ENCODE peak calls at places on chromosome 4, in six cellular contexts. T is T-helper 2 cell, E is HuH-7.5, I is NCI-H1092, Z is pulmonary artery endothelial cell, R is mammary epithelial cell. D is an unnamed sample.

GRCh38 chr4:99013402-99013843 is 17.9 kb downstream of the METAP1 start:
- DNase-seq in R (no peak), E (no peak), I (no peak), Z (no peak), T (no peak), D (no peak)

GRCh38 chr4:109414938-109415337 is 18.7 kb upstream of the SEC24B start:
- DNase-seq in E (no peak), R (no peak), Z (no peak), T (no peak), I (no peak), D (no peak)

GRCh38 chr4:39889226-39889625 is 88.5 kb downstream of the PDS5A start:
- DNase-seq in R (no peak), Z (no peak), E (no peak), I (no peak), T (no peak), D (no peak)

GRCh38 chr4:76420901-76421581 is at the start of gene CCDC158:
- DNase-seq in I (no peak), Z (no peak), R (no peak), E (peak; percentile 27), T (no peak), D (no peak)

GRCh38 chr4:1872918-1873269 is 1.7 kb downstream of the NSD2 start:
- DNase-seq in I (no peak), T (no peak), Z (peak; percentile 13), R (peak; percentile 60), E (no peak), D (no peak)

GRCh38 chr4:3305610-3306371 is 13.0 kb downstream of the RGS12 start:
- DNase-seq in T (no peak), Z (peak; percentile 78), I (no peak), E (no peak), R (no peak), D (peak; percentile 25)

GRCh38 chr4:6201580-6202091 is 1.3 kb upstream of the JAKMIP1 start:
- DNase-seq in I (no peak), R (no peak), Z (no peak), T (no peak), E (no peak), D (no peak)

GRCh38 chr4:102477657-102478056 is 23.5 kb upstream of the NFKB1 start:
- DNase-seq in T (no peak), E (no peak), Z (no peak), I (no peak), R (peak; percentile 30), D (no peak)

GRCh38 chr4:155377281-155377680 is 516 bp upstream of the MAP9 start:
- DNase-seq in R (peak; percentile 3), I (peak; percentile 7), E (no peak), Z (no peak), T (no peak), D (no peak)

GRCh38 chr4:1080961-1081688 is 32.2 kb downstream of the RNF212 start:
- DNase-seq in I (no peak), Z (no peak), R (peak; percentile 93), E (no peak), T (no peak), D (no peak)

GRCh38 chr4:31946456-31946855 is 1226.3 kb downstream of the PCDH7 start:
- DNase-seq in E (no peak), Z (no peak), I (no peak), R (no peak), T (no peak), D (no peak)

GRCh38 chr4:27176400-27176799 is 315.8 kb downstream of the STIM2 start:
- DNase-seq in E (no peak), T (no peak), Z (no peak), I (peak; percentile 49), R (peak; percentile 25), D (peak; percentile 15)

GRCh38 chr4:53128959-53129358 is 236.9 kb downstream of the SCFD2 start:
- DNase-seq in Z (peak; percentile 50), I (no peak), T (no peak), E (no peak), R (no peak), D (peak; percentile 64)

GRCh38 chr4:112234952-112235609 is 3.5 kb downstream of the AP1AR start:
- DNase-seq in E (peak; percentile 44), T (no peak), I (peak; percentile 7), R (peak; percentile 75), Z (peak; percentile 59), D (peak; percentile 82)

D was measured in adrenal gland.